ENCODE peak calls at places on chromosomes 16 and 17, in four cellular contexts. L is dorsolateral prefrontal cortex, F is testis, A is endodermal cell. N is an unnamed sample.
A peak's percentile ranks its signal among the peaks of the same experiment; 100 is the strongest.

GRCh38 chr17:69179227-69179952 is 37.7 kb upstream of the ABCA6 start:
- DNase-seq in F (no peak), A (no peak), L (no peak), N (no peak)

GRCh38 chr16:49338867-49339266 is 34.7 kb upstream of the C16orf78 start:
- DNase-seq in L (peak; percentile 59), A (no peak), F (no peak), N (no peak)

GRCh38 chr17:57440522-57441269 is 184.4 kb downstream of the MSI2 start:
- DNase-seq in F (peak; percentile 83), A (peak; percentile 95), L (peak; percentile 68), N (peak; percentile 74)

GRCh38 chr16:14455577-14455976 is 174.5 kb downstream of the PARN start:
- DNase-seq in F (no peak), A (no peak), L (no peak), N (no peak)

GRCh38 chr16:10037771-10038170 is 144.5 kb downstream of the GRIN2A start:
- DNase-seq in A (no peak), F (no peak), L (no peak), N (peak; percentile 74)

GRCh38 chr16:31355701-31356100 is 725 bp downstream of the ITGAX start:
- DNase-seq in A (no peak), L (peak; percentile 33), F (no peak), N (no peak)

GRCh38 chr17:83079340-83079747 is at the start of gene METRNL:
- DNase-seq in A (peak; percentile 94), F (peak; percentile 86), L (peak; percentile 44), N (peak; percentile 69)

GRCh38 chr17:46962374-46962790 is 16.7 kb downstream of the RPRML start:
- DNase-seq in L (no peak), F (no peak), A (no peak), N (no peak)

GRCh38 chr17:81834831-81835267 is at the start of gene PPP1R27:
- DNase-seq in L (no peak), F (no peak), A (no peak), N (peak; percentile 95)

GRCh38 chr17:40718904-40719303 is 15.4 kb upstream of the KRT24 start:
- DNase-seq in F (no peak), A (no peak), L (no peak), N (no peak)

GRCh38 chr16:8795096-8795495 is 2.3 kb downstream of the TMEM186 start:
- DNase-seq in L (no peak), A (no peak), F (no peak), N (no peak)

GRCh38 chr16:56643080-56643778 is 4.8 kb downstream of the MT1A start:
- DNase-seq in F (peak; percentile 67), L (peak; percentile 35), A (peak; percentile 89), N (no peak)

GRCh38 chr17:7176870-7177209 is 2.3 kb downstream of the ASGR1 start:
- DNase-seq in L (no peak), A (no peak), F (no peak), N (no peak)

GRCh38 chr17:66739553-66739952 is 95.4 kb upstream of the CACNG5 start:
- DNase-seq in A (peak; percentile 78), L (no peak), F (no peak), N (no peak)

GRCh38 chr17:35784895-35785294 is 10.5 kb downstream of the MMP28 start:
- DNase-seq in F (no peak), A (no peak), L (no peak), N (no peak)

GRCh38 chr17:54864636-54865420 is 35.8 kb upstream of the TOM1L1 start:
- DNase-seq in A (no peak), L (peak; percentile 6), F (no peak), N (no peak)

GRCh38 chr17:71432378-71433315 is 688.2 kb upstream of the SOX9 start:
- DNase-seq in L (no peak), F (no peak), A (no peak), N (no peak)

GRCh38 chr16:64365448-64365858 is 756.4 kb downstream of the CDH11 start:
- DNase-seq in F (no peak), L (no peak), A (no peak), N (no peak)

GRCh38 chr16:51971184-51971583 is 575.8 kb downstream of the TOX3 start:
- DNase-seq in L (no peak), F (peak; percentile 31), A (peak; percentile 69), N (peak; percentile 47)

GRCh38 chr16:64047207-64047606 is 1074.7 kb downstream of the CDH11 start:
- DNase-seq in F (no peak), L (no peak), A (no peak), N (no peak)

GRCh38 chr16:28258571-28258970 is 33.8 kb upstream of the SBK1 start:
- DNase-seq in A (peak; percentile 73), F (peak; percentile 36), L (peak; percentile 89), N (peak; percentile 51)

GRCh38 chr17:60641810-60642220 is 35.8 kb upstream of the BCAS3 start:
- DNase-seq in A (peak; percentile 85), F (peak; percentile 81), L (peak; percentile 77), N (peak; percentile 82)
- TF ChIP-seq CTCF in A (peak; percentile 83), F (peak; percentile 35), L (peak; percentile 73), N (peak; percentile 80)

GRCh38 chr17:42407289-42407836 is 15.7 kb downstream of the CAVIN1 start:
- DNase-seq in A (peak; percentile 94), F (peak; percentile 89), L (peak; percentile 90), N (peak; percentile 90)
- H3K4me3 ChIP-seq in A (no peak overlapping the region), F (no peak overlapping the region), L (no peak overlapping the region), N (no peak overlapping the region)

DNA sequence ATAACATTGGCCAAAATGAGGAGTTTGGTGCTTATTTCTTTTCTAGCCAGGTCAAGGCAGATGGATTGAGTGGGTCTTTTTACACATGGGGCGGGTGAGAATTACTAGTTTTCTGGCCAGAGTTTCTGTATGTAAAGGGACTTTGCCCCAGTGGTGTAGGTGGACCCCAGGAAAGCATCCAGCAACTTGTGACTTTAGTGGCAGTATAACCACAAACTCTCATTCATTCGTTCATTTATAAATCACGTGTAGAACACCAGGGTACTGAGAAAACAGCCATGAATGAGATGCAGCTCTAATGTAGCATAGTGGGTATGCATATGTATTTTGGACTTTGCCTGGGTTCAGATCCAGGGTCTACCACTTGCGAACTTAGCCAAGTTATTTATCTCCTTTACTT is 8.1 kb downstream of the RAI1 start:
- DNase-seq in F (no peak), A (no peak), L (no peak), N (no peak)
- H3K27ac ChIP-seq in F (no peak overlapping the region), A (no peak overlapping the region), L (no peak overlapping the region), N (no peak overlapping the region)

DNA sequence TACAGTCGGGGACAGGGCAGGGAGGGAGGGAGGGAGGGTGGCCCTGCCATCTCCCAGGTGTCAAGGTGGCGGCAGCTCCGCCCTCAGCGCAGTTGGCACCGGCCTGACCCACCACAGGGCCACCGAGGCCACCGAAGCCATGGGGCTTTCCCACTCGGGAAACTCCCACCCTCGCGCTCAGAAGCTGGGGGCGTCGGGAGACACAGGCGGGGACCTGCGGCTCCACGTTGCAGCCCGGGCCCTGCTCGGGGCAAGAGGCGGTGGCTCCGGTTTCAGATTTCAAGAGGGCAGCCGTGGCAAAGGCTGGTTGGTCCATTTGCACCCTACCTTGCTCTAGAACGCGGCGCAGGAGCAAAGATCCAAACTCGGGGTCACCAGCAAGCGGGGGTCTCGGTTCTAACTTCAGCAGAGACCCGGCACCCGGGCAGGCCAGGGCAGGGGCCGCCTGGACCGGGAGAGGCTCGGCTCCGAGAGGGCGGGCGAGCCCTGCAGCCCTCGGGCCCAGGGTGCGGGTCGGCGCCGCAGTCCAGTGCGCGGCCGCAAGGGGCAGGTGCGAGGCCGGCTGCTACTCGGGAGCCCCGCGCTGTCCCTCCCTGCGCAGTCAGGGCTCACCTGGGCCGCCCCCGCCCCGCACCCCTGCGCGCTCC is 412 bp downstream of the CYB561 start:
- DNase-seq in F (no peak), A (peak; percentile 96), L (no peak), N (peak; percentile 65)
- TF ChIP-seq CTCF in F (peak; percentile 67), A (peak; percentile 82), L (peak; percentile 23), N (peak; percentile 74)

GRCh38 chr16:85171004-85171808 is 58.9 kb upstream of the CIBAR2 start:
- DNase-seq in F (no peak), A (no peak), L (no peak), N (no peak)

GRCh38 chr16:85173077-85173980 is 61.1 kb upstream of the CIBAR2 start:
- DNase-seq in A (peak; percentile 70), F (peak; percentile 92), L (no peak), N (peak; percentile 42)

GRCh38 chr16:85171809-85172464 is 59.7 kb upstream of the CIBAR2 start:
- DNase-seq in A (no peak), L (no peak), F (no peak), N (no peak)

GRCh38 chr16:85173981-85174751 is 61.9 kb upstream of the CIBAR2 start:
- DNase-seq in F (no peak), L (no peak), A (peak; percentile 70), N (no peak)

GRCh38 chr16:85172465-85173071 is 60.3 kb upstream of the CIBAR2 start:
- DNase-seq in F (peak; percentile 80), A (peak; percentile 86), L (peak; percentile 82), N (peak; percentile 71)
- H3K4me3 ChIP-seq in F (no peak overlapping the region), A (no peak overlapping the region), L (peak overlapping the region; percentile 11), N (peak overlapping the region; percentile 38)

DNA sequence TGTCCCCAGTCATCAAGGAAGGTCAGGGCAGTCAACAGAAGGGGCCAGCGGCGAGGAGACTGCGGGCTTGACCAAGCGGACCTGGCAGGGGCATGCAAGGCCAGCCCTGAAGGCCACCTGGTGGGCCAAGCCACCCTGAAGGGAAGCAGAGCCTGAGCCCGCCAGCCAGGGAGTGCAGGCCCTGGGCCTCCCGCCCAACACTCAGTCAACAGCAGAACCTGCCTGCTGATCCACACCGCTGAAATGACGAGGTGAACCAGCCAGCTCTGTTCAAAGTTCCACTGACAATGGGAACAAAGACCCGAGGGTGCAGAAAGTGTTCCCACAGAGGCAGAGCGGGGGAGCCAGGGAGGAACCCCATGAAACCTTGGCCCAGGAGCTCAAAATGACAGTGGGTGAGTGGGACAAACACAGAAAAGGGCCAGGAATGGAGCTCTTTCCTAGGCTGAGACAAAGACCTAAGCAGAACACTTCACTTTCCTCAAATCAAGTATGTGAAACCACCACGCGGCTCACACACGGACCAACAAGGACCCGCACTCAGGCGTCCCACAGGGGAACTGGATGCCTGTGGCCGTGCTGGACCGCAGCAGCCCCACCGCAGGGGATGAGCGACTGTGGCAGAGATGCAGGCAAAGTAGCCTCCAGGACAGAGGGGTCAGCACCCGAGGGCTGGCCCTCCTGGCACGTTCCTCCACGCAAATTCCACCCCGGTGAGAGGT is 12.0 kb downstream of the AXIN1 start:
- DNase-seq in F (no peak), L (no peak), A (no peak), N (no peak)
- H3K27ac ChIP-seq in F (no peak overlapping the region), L (no peak overlapping the region), A (no peak overlapping the region), N (no peak overlapping the region)

GRCh38 chr16:73053379-73054130 is 5.6 kb upstream of the ZFHX3 start:
- DNase-seq in F (no peak), A (peak; percentile 73), L (no peak), N (peak; percentile 42)
- TF ChIP-seq CTCF in F (no peak), A (no peak), L (no peak), N (no peak)

N was measured in WERI-Rb-1.